ENCODE peak calls at places on chromosomes 4 and X, in nine cellular contexts. One of them, this sample, is unnamed.

GRCh38 chrX:118420462-118420861 is 74.6 kb downstream of the WDR44 start:
- DNase-seq in T-helper 1 cell: no peak
- DNase-seq in activated CD4-positive, alpha-beta T cell treated with anti-CD3 and anti-CD28 coated beads for 48 hours: no peak
- DNase-seq in upper lobe of right lung: no peak
- DNase-seq in CD8-positive, alpha-beta memory T cell: no peak
- DNase-seq in AG08396: peak; percentile 3
- DNase-seq in M059J: peak; percentile 37
- DNase-seq in osteocyte: no peak
- DNase-seq in AG04450: peak; percentile 1
- DNase-seq in this sample: no peak

GRCh38 chr4:40811886-40812857 is 62.4 kb downstream of the NSUN7 start:
- DNase-seq in T-helper 1 cell: no peak
- DNase-seq in activated CD4-positive, alpha-beta T cell treated with anti-CD3 and anti-CD28 coated beads for 48 hours: no peak
- DNase-seq in upper lobe of right lung: no peak
- DNase-seq in CD8-positive, alpha-beta memory T cell: no peak
- DNase-seq in AG08396: no peak
- DNase-seq in M059J: no peak
- DNase-seq in osteocyte: no peak
- DNase-seq in AG04450: no peak
- DNase-seq in this sample: no peak

GRCh38 chrX:45714864-45715263 is 514.2 kb upstream of the DIPK2B start:
- DNase-seq in T-helper 1 cell: no peak
- DNase-seq in activated CD4-positive, alpha-beta T cell treated with anti-CD3 and anti-CD28 coated beads for 48 hours: peak; percentile 16
- DNase-seq in upper lobe of right lung: no peak
- DNase-seq in CD8-positive, alpha-beta memory T cell: no peak
- DNase-seq in AG08396: peak; percentile 33
- DNase-seq in M059J: peak; percentile 93
- DNase-seq in osteocyte: no peak
- DNase-seq in AG04450: no peak
- DNase-seq in this sample: no peak

GRCh38 chr4:80141543-80141942 is 55.8 kb upstream of the PRDM8 start:
- DNase-seq in T-helper 1 cell: no peak
- DNase-seq in activated CD4-positive, alpha-beta T cell treated with anti-CD3 and anti-CD28 coated beads for 48 hours: no peak
- DNase-seq in upper lobe of right lung: no peak
- DNase-seq in CD8-positive, alpha-beta memory T cell: no peak
- DNase-seq in AG08396: no peak
- DNase-seq in M059J: no peak
- DNase-seq in osteocyte: no peak
- DNase-seq in AG04450: no peak
- DNase-seq in this sample: no peak

GRCh38 chr4:98232202-98232601 is 29.0 kb upstream of the RAP1GDS1 start:
- DNase-seq in T-helper 1 cell: no peak
- DNase-seq in activated CD4-positive, alpha-beta T cell treated with anti-CD3 and anti-CD28 coated beads for 48 hours: no peak
- DNase-seq in upper lobe of right lung: no peak
- DNase-seq in CD8-positive, alpha-beta memory T cell: no peak
- DNase-seq in AG08396: no peak
- DNase-seq in M059J: peak; percentile 6
- DNase-seq in osteocyte: no peak
- DNase-seq in AG04450: no peak
- DNase-seq in this sample: no peak

GRCh38 chr4:182289809-182290208 is 46.6 kb downstream of the TENM3 start:
- DNase-seq in T-helper 1 cell: no peak
- DNase-seq in activated CD4-positive, alpha-beta T cell treated with anti-CD3 and anti-CD28 coated beads for 48 hours: no peak
- DNase-seq in upper lobe of right lung: no peak
- DNase-seq in CD8-positive, alpha-beta memory T cell: no peak
- DNase-seq in AG08396: no peak
- DNase-seq in M059J: no peak
- DNase-seq in osteocyte: no peak
- DNase-seq in AG04450: no peak
- DNase-seq in this sample: no peak

GRCh38 chr4:123986268-123986798 is 589.7 kb downstream of the SPRY1 start:
- DNase-seq in T-helper 1 cell: no peak
- DNase-seq in activated CD4-positive, alpha-beta T cell treated with anti-CD3 and anti-CD28 coated beads for 48 hours: no peak
- DNase-seq in upper lobe of right lung: no peak
- DNase-seq in CD8-positive, alpha-beta memory T cell: no peak
- DNase-seq in AG08396: peak; percentile 53
- DNase-seq in M059J: peak; percentile 76
- DNase-seq in osteocyte: no peak
- DNase-seq in AG04450: peak; percentile 50
- DNase-seq in this sample: no peak

GRCh38 chrX:94107981-94108380 is 434.0 kb downstream of the FAM133A start:
- DNase-seq in T-helper 1 cell: no peak
- DNase-seq in activated CD4-positive, alpha-beta T cell treated with anti-CD3 and anti-CD28 coated beads for 48 hours: no peak
- DNase-seq in upper lobe of right lung: no peak
- DNase-seq in CD8-positive, alpha-beta memory T cell: no peak
- DNase-seq in AG08396: no peak
- DNase-seq in M059J: no peak
- DNase-seq in osteocyte: no peak
- DNase-seq in AG04450: no peak
- DNase-seq in this sample: no peak

GRCh38 chr4:88276952-88277710 is 7.2 kb downstream of the PPM1K start:
- DNase-seq in T-helper 1 cell: no peak
- DNase-seq in activated CD4-positive, alpha-beta T cell treated with anti-CD3 and anti-CD28 coated beads for 48 hours: no peak
- DNase-seq in upper lobe of right lung: no peak
- DNase-seq in CD8-positive, alpha-beta memory T cell: no peak
- DNase-seq in AG08396: no peak
- DNase-seq in M059J: peak; percentile 2
- DNase-seq in osteocyte: no peak
- DNase-seq in AG04450: no peak
- DNase-seq in this sample: no peak

GRCh38 chrX:11704725-11705495 is 39.2 kb upstream of the ARHGAP6 start:
- DNase-seq in T-helper 1 cell: no peak
- DNase-seq in activated CD4-positive, alpha-beta T cell treated with anti-CD3 and anti-CD28 coated beads for 48 hours: no peak
- DNase-seq in upper lobe of right lung: no peak
- DNase-seq in CD8-positive, alpha-beta memory T cell: no peak
- DNase-seq in AG08396: peak; percentile 25
- DNase-seq in M059J: peak; percentile 62
- DNase-seq in osteocyte: no peak
- DNase-seq in AG04450: no peak
- DNase-seq in this sample: no peak

GRCh38 chr4:589219-589963 is 13.3 kb upstream of the TMEM271 start:
- DNase-seq in T-helper 1 cell: no peak
- DNase-seq in activated CD4-positive, alpha-beta T cell treated with anti-CD3 and anti-CD28 coated beads for 48 hours: no peak
- DNase-seq in upper lobe of right lung: no peak
- DNase-seq in CD8-positive, alpha-beta memory T cell: no peak
- DNase-seq in AG08396: no peak
- DNase-seq in M059J: no peak
- DNase-seq in osteocyte: peak; percentile 75
- DNase-seq in AG04450: no peak
- DNase-seq in this sample: peak; percentile 14

GRCh38 chrX:153902388-153902787 is 2.1 kb upstream of the AVPR2 start:
- DNase-seq in T-helper 1 cell: no peak
- DNase-seq in activated CD4-positive, alpha-beta T cell treated with anti-CD3 and anti-CD28 coated beads for 48 hours: no peak
- DNase-seq in upper lobe of right lung: no peak
- DNase-seq in CD8-positive, alpha-beta memory T cell: no peak
- DNase-seq in AG08396: no peak
- DNase-seq in M059J: peak; percentile 91
- DNase-seq in osteocyte: no peak
- DNase-seq in AG04450: no peak
- DNase-seq in this sample: no peak

GRCh38 chr4:142741995-142742394 is 104.1 kb downstream of the INPP4B start:
- DNase-seq in T-helper 1 cell: no peak
- DNase-seq in activated CD4-positive, alpha-beta T cell treated with anti-CD3 and anti-CD28 coated beads for 48 hours: no peak
- DNase-seq in upper lobe of right lung: no peak
- DNase-seq in CD8-positive, alpha-beta memory T cell: no peak
- DNase-seq in AG08396: no peak
- DNase-seq in M059J: no peak
- DNase-seq in osteocyte: no peak
- DNase-seq in AG04450: no peak
- DNase-seq in this sample: no peak

GRCh38 chr4:158796370-158797140 is 27.7 kb downstream of the FNIP2 start:
- DNase-seq in T-helper 1 cell: no peak
- DNase-seq in activated CD4-positive, alpha-beta T cell treated with anti-CD3 and anti-CD28 coated beads for 48 hours: no peak
- DNase-seq in upper lobe of right lung: peak; percentile 73
- DNase-seq in CD8-positive, alpha-beta memory T cell: no peak
- DNase-seq in AG08396: no peak
- DNase-seq in M059J: no peak
- DNase-seq in osteocyte: no peak
- DNase-seq in AG04450: no peak
- DNase-seq in this sample: no peak

GRCh38 chrX:134604701-134605271 is 53.5 kb downstream of the PLAC1 start:
- DNase-seq in T-helper 1 cell: no peak
- DNase-seq in activated CD4-positive, alpha-beta T cell treated with anti-CD3 and anti-CD28 coated beads for 48 hours: no peak
- DNase-seq in upper lobe of right lung: peak; percentile 53
- DNase-seq in CD8-positive, alpha-beta memory T cell: no peak
- DNase-seq in AG08396: no peak
- DNase-seq in M059J: peak; percentile 77
- DNase-seq in osteocyte: no peak
- DNase-seq in AG04450: no peak
- DNase-seq in this sample: no peak

GRCh38 chr4:40283413-40283812 is 51.7 kb upstream of the CHRNA9 start:
- DNase-seq in T-helper 1 cell: no peak
- DNase-seq in activated CD4-positive, alpha-beta T cell treated with anti-CD3 and anti-CD28 coated beads for 48 hours: peak; percentile 53
- DNase-seq in upper lobe of right lung: no peak
- DNase-seq in CD8-positive, alpha-beta memory T cell: no peak
- DNase-seq in AG08396: no peak
- DNase-seq in M059J: no peak
- DNase-seq in osteocyte: no peak
- DNase-seq in AG04450: no peak
- DNase-seq in this sample: no peak

GRCh38 chrX:40531056-40531826 is 49.5 kb upstream of the ATP6AP2 start:
- DNase-seq in T-helper 1 cell: no peak
- DNase-seq in activated CD4-positive, alpha-beta T cell treated with anti-CD3 and anti-CD28 coated beads for 48 hours: no peak
- DNase-seq in upper lobe of right lung: no peak
- DNase-seq in CD8-positive, alpha-beta memory T cell: no peak
- DNase-seq in AG08396: no peak
- DNase-seq in M059J: no peak
- DNase-seq in osteocyte: no peak
- DNase-seq in AG04450: no peak
- DNase-seq in this sample: no peak

GRCh38 chrX:52865328-52865980 is 2.4 kb downstream of the XAGE3 start:
- DNase-seq in T-helper 1 cell: no peak
- DNase-seq in activated CD4-positive, alpha-beta T cell treated with anti-CD3 and anti-CD28 coated beads for 48 hours: no peak
- DNase-seq in upper lobe of right lung: no peak
- DNase-seq in CD8-positive, alpha-beta memory T cell: no peak
- DNase-seq in AG08396: no peak
- DNase-seq in M059J: no peak
- DNase-seq in osteocyte: no peak
- DNase-seq in AG04450: no peak
- DNase-seq in this sample: no peak

GRCh38 chr4:19993222-19993621 is 258.5 kb upstream of the SLIT2 start:
- DNase-seq in T-helper 1 cell: no peak
- DNase-seq in activated CD4-positive, alpha-beta T cell treated with anti-CD3 and anti-CD28 coated beads for 48 hours: no peak
- DNase-seq in upper lobe of right lung: no peak
- DNase-seq in CD8-positive, alpha-beta memory T cell: no peak
- DNase-seq in AG08396: no peak
- DNase-seq in M059J: no peak
- DNase-seq in osteocyte: no peak
- DNase-seq in AG04450: no peak
- DNase-seq in this sample: no peak

GRCh38 chr4:87532109-87532508 is 2.9 kb upstream of the SPARCL1 start:
- DNase-seq in T-helper 1 cell: no peak
- DNase-seq in activated CD4-positive, alpha-beta T cell treated with anti-CD3 and anti-CD28 coated beads for 48 hours: no peak
- DNase-seq in upper lobe of right lung: no peak
- DNase-seq in CD8-positive, alpha-beta memory T cell: no peak
- DNase-seq in AG08396: no peak
- DNase-seq in M059J: no peak
- DNase-seq in osteocyte: no peak
- DNase-seq in AG04450: no peak
- DNase-seq in this sample: no peak

GRCh38 chr4:129344058-129344457 is 248.1 kb downstream of the C4orf33 start:
- DNase-seq in T-helper 1 cell: no peak
- DNase-seq in activated CD4-positive, alpha-beta T cell treated with anti-CD3 and anti-CD28 coated beads for 48 hours: peak; percentile 9
- DNase-seq in upper lobe of right lung: no peak
- DNase-seq in CD8-positive, alpha-beta memory T cell: no peak
- DNase-seq in AG08396: peak; percentile 18
- DNase-seq in M059J: peak; percentile 41
- DNase-seq in osteocyte: no peak
- DNase-seq in AG04450: no peak
- DNase-seq in this sample: no peak

GRCh38 chrX:74931214-74931613 is 6.0 kb upstream of the NEXMIF start:
- DNase-seq in T-helper 1 cell: no peak
- DNase-seq in activated CD4-positive, alpha-beta T cell treated with anti-CD3 and anti-CD28 coated beads for 48 hours: no peak
- DNase-seq in upper lobe of right lung: no peak
- DNase-seq in CD8-positive, alpha-beta memory T cell: no peak
- DNase-seq in AG08396: no peak
- DNase-seq in M059J: no peak
- DNase-seq in osteocyte: no peak
- DNase-seq in AG04450: no peak
- DNase-seq in this sample: no peak

GRCh38 chr4:108758498-108758897 is 4.4 kb downstream of the ETNPPL start:
- DNase-seq in T-helper 1 cell: no peak
- DNase-seq in activated CD4-positive, alpha-beta T cell treated with anti-CD3 and anti-CD28 coated beads for 48 hours: no peak
- DNase-seq in upper lobe of right lung: no peak
- DNase-seq in CD8-positive, alpha-beta memory T cell: no peak
- DNase-seq in AG08396: no peak
- DNase-seq in M059J: no peak
- DNase-seq in osteocyte: peak; percentile 64
- DNase-seq in AG04450: no peak
- DNase-seq in this sample: no peak

GRCh38 chrX:133366735-133367134 is 48.6 kb downstream of the GPC4 start:
- DNase-seq in T-helper 1 cell: no peak
- DNase-seq in activated CD4-positive, alpha-beta T cell treated with anti-CD3 and anti-CD28 coated beads for 48 hours: no peak
- DNase-seq in upper lobe of right lung: no peak
- DNase-seq in CD8-positive, alpha-beta memory T cell: no peak
- DNase-seq in AG08396: no peak
- DNase-seq in M059J: no peak
- DNase-seq in osteocyte: no peak
- DNase-seq in AG04450: no peak
- DNase-seq in this sample: no peak

GRCh38 chr4:139368990-139369389 is 66.7 kb upstream of the NDUFC1 start:
- DNase-seq in T-helper 1 cell: no peak
- DNase-seq in activated CD4-positive, alpha-beta T cell treated with anti-CD3 and anti-CD28 coated beads for 48 hours: no peak
- DNase-seq in upper lobe of right lung: no peak
- DNase-seq in CD8-positive, alpha-beta memory T cell: no peak
- DNase-seq in AG08396: no peak
- DNase-seq in M059J: no peak
- DNase-seq in osteocyte: no peak
- DNase-seq in AG04450: no peak
- DNase-seq in this sample: no peak

GRCh38 chr4:122450847-122451246 is 5.7 kb downstream of the IL2 start:
- DNase-seq in T-helper 1 cell: no peak
- DNase-seq in activated CD4-positive, alpha-beta T cell treated with anti-CD3 and anti-CD28 coated beads for 48 hours: peak; percentile 47
- DNase-seq in upper lobe of right lung: no peak
- DNase-seq in CD8-positive, alpha-beta memory T cell: no peak
- DNase-seq in AG08396: peak; percentile 5
- DNase-seq in M059J: peak; percentile 45
- DNase-seq in osteocyte: no peak
- DNase-seq in AG04450: no peak
- DNase-seq in this sample: no peak

This sample was measured in cardiac septum.